ENCODE peak calls at places on chromosome 2, in nine cellular contexts. One of them, this sample, is unnamed.

GRCh38 chr2:164015328-164016123 is 279.7 kb upstream of the FIGN start:
- DNase-seq in cardiac muscle cell: no peak
- DNase-seq in keratinocyte: no peak
- DNase-seq in right atrium auricular region: peak; percentile 64
- DNase-seq in K562: no peak
- DNase-seq in GM23248: peak; percentile 71
- DNase-seq in IMR-90: no peak
- DNase-seq in suprapubic skin: no peak
- DNase-seq in SK-N-SH: no peak
- DNase-seq in this sample: no peak

GRCh38 chr2:56380861-56381260 is 197.1 kb downstream of the CCDC85A start:
- DNase-seq in cardiac muscle cell: no peak
- DNase-seq in keratinocyte: no peak
- DNase-seq in right atrium auricular region: no peak
- DNase-seq in K562: no peak
- DNase-seq in GM23248: no peak
- DNase-seq in IMR-90: no peak
- DNase-seq in suprapubic skin: no peak
- DNase-seq in SK-N-SH: no peak
- DNase-seq in this sample: no peak

GRCh38 chr2:190781604-190782198 is 98.9 kb upstream of the GLS start:
- DNase-seq in cardiac muscle cell: peak; percentile 65
- DNase-seq in keratinocyte: no peak
- DNase-seq in right atrium auricular region: no peak
- DNase-seq in K562: peak; percentile 63
- DNase-seq in GM23248: peak; percentile 79
- DNase-seq in IMR-90: peak; percentile 76
- DNase-seq in suprapubic skin: no peak
- DNase-seq in SK-N-SH: peak; percentile 71
- DNase-seq in this sample: no peak

GRCh38 chr2:26735096-26735495 is 29.0 kb upstream of the SLC35F6 start:
- DNase-seq in cardiac muscle cell: no peak
- DNase-seq in keratinocyte: no peak
- DNase-seq in right atrium auricular region: no peak
- DNase-seq in K562: no peak
- DNase-seq in GM23248: peak; percentile 90
- DNase-seq in IMR-90: peak; percentile 96
- DNase-seq in suprapubic skin: no peak
- DNase-seq in SK-N-SH: peak; percentile 80
- DNase-seq in this sample: peak; percentile 14

GRCh38 chr2:27721335-27721734 is 50.2 kb upstream of the MRPL33 start:
- DNase-seq in cardiac muscle cell: no peak
- DNase-seq in keratinocyte: no peak
- DNase-seq in right atrium auricular region: no peak
- DNase-seq in K562: no peak
- DNase-seq in GM23248: no peak
- DNase-seq in IMR-90: no peak
- DNase-seq in suprapubic skin: no peak
- DNase-seq in SK-N-SH: no peak
- DNase-seq in this sample: no peak

GRCh38 chr2:85577386-85578242 is at the start of gene VAMP8:
- DNase-seq in cardiac muscle cell: no peak
- DNase-seq in keratinocyte: peak; percentile 62
- DNase-seq in right atrium auricular region: no peak
- DNase-seq in K562: peak; percentile 77
- DNase-seq in GM23248: no peak
- DNase-seq in IMR-90: no peak
- DNase-seq in suprapubic skin: peak; percentile 90
- DNase-seq in SK-N-SH: no peak
- DNase-seq in this sample: no peak

GRCh38 chr2:10283106-10284062 is 19.3 kb upstream of the HPCAL1 start:
- DNase-seq in cardiac muscle cell: no peak
- DNase-seq in keratinocyte: peak; percentile 69
- DNase-seq in right atrium auricular region: no peak
- DNase-seq in K562: peak; percentile 90
- DNase-seq in GM23248: peak; percentile 91
- DNase-seq in IMR-90: peak; percentile 87
- DNase-seq in suprapubic skin: no peak
- DNase-seq in SK-N-SH: peak; percentile 49
- DNase-seq in this sample: no peak

GRCh38 chr2:102057502-102058292 is 65.9 kb downstream of the IL1R2 start:
- DNase-seq in cardiac muscle cell: no peak
- DNase-seq in keratinocyte: no peak
- DNase-seq in right atrium auricular region: no peak
- DNase-seq in K562: no peak
- DNase-seq in GM23248: no peak
- DNase-seq in IMR-90: peak; percentile 47
- DNase-seq in suprapubic skin: no peak
- DNase-seq in SK-N-SH: no peak
- DNase-seq in this sample: no peak

GRCh38 chr2:101704046-101704466 is 6.5 kb downstream of the MAP4K4 start:
- DNase-seq in cardiac muscle cell: no peak
- DNase-seq in keratinocyte: no peak
- DNase-seq in right atrium auricular region: no peak
- DNase-seq in K562: no peak
- DNase-seq in GM23248: peak; percentile 88
- DNase-seq in IMR-90: peak; percentile 77
- DNase-seq in suprapubic skin: no peak
- DNase-seq in SK-N-SH: no peak
- DNase-seq in this sample: no peak

GRCh38 chr2:235552671-235553070 is 58.8 kb downstream of the AGAP1 start:
- DNase-seq in cardiac muscle cell: no peak
- DNase-seq in keratinocyte: no peak
- DNase-seq in right atrium auricular region: no peak
- DNase-seq in K562: no peak
- DNase-seq in GM23248: no peak
- DNase-seq in IMR-90: no peak
- DNase-seq in suprapubic skin: no peak
- DNase-seq in SK-N-SH: no peak
- DNase-seq in this sample: no peak

GRCh38 chr2:235551965-235552364 is 58.1 kb downstream of the AGAP1 start:
- DNase-seq in cardiac muscle cell: peak; percentile 70
- DNase-seq in keratinocyte: no peak
- DNase-seq in right atrium auricular region: peak; percentile 61
- DNase-seq in K562: peak; percentile 32
- DNase-seq in GM23248: peak; percentile 53
- DNase-seq in IMR-90: peak; percentile 48
- DNase-seq in suprapubic skin: no peak
- DNase-seq in SK-N-SH: peak; percentile 76
- DNase-seq in this sample: no peak

GRCh38 chr2:235549735-235550377 is 56.0 kb downstream of the AGAP1 start:
- DNase-seq in cardiac muscle cell: no peak
- DNase-seq in keratinocyte: no peak
- DNase-seq in right atrium auricular region: no peak
- DNase-seq in K562: no peak
- DNase-seq in GM23248: no peak
- DNase-seq in IMR-90: no peak
- DNase-seq in suprapubic skin: no peak
- DNase-seq in SK-N-SH: no peak
- DNase-seq in this sample: no peak

GRCh38 chr2:235550378-235550760 is 56.5 kb downstream of the AGAP1 start:
- DNase-seq in cardiac muscle cell: no peak
- DNase-seq in keratinocyte: no peak
- DNase-seq in right atrium auricular region: no peak
- DNase-seq in K562: no peak
- DNase-seq in GM23248: no peak
- DNase-seq in IMR-90: no peak
- DNase-seq in suprapubic skin: no peak
- DNase-seq in SK-N-SH: no peak
- DNase-seq in this sample: no peak

DNA sequence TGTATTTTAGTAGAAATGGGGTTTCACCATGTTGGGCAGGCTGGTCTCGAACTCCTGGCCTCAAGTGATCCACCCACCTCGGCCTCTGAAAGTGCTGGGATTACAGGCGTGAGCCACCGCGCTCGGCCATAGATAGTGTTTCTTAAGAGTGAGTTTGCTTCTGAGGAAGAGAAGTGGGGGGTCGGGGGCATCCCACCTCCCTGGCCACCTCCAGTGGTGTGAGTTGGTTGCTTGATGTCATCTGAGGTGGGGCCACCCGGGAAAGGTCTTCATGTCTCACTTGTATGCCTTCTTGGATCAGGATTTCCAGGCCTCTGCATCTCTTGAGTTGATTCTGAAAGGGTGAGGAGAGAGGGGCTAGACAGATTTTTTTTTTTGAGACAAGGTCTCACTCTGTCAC is 57.1 kb downstream of the AGAP1 start:
- DNase-seq in cardiac muscle cell: no peak
- DNase-seq in keratinocyte: no peak
- DNase-seq in right atrium auricular region: no peak
- DNase-seq in K562: no peak
- DNase-seq in GM23248: no peak
- DNase-seq in IMR-90: no peak
- DNase-seq in suprapubic skin: no peak
- DNase-seq in SK-N-SH: no peak
- DNase-seq in this sample: no peak
- H3K27ac ChIP-seq in cardiac muscle cell: no peak overlapping the region
- H3K27ac ChIP-seq in keratinocyte: no peak overlapping the region
- H3K27ac ChIP-seq in right atrium auricular region: no peak overlapping the region
- H3K27ac ChIP-seq in K562: no peak overlapping the region
- H3K27ac ChIP-seq in GM23248: no peak overlapping the region
- H3K27ac ChIP-seq in IMR-90: no peak overlapping the region
- H3K27ac ChIP-seq in suprapubic skin: no peak overlapping the region
- H3K27ac ChIP-seq in SK-N-SH: no peak overlapping the region
- H3K27ac ChIP-seq in this sample: no peak overlapping the region

DNA sequence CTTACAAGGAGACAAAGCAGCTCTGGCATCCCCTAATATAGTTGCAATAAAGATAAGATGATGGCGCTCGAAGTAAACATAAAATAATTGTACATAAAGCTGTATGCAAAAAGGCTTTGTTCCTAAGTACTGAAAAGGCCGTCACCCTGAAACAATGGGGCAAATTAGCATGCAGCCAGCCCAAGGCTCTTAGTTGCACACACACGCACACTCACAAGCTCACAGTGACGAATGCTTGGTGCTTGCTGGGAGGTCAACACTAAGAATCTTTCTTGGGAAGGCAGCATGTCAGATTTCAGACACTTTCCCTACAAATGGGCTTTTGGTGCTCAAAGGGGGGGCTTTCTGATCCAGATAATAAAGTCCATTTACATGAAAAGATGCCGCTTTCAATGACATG is 370.2 kb downstream of the MEIS1 start:
- DNase-seq in cardiac muscle cell: peak; percentile 10
- DNase-seq in keratinocyte: no peak
- DNase-seq in right atrium auricular region: no peak
- DNase-seq in K562: no peak
- DNase-seq in GM23248: no peak
- DNase-seq in IMR-90: peak; percentile 31
- DNase-seq in suprapubic skin: no peak
- DNase-seq in SK-N-SH: no peak
- DNase-seq in this sample: no peak
- H3K27ac ChIP-seq in cardiac muscle cell: no peak overlapping the region
- H3K27ac ChIP-seq in keratinocyte: no peak overlapping the region
- H3K27ac ChIP-seq in right atrium auricular region: no peak overlapping the region
- H3K27ac ChIP-seq in K562: no peak overlapping the region
- H3K27ac ChIP-seq in GM23248: no peak overlapping the region
- H3K27ac ChIP-seq in IMR-90: no peak overlapping the region
- H3K27ac ChIP-seq in suprapubic skin: no peak overlapping the region
- H3K27ac ChIP-seq in SK-N-SH: no peak overlapping the region
- H3K27ac ChIP-seq in this sample: no peak overlapping the region

GRCh38 chr2:65309699-65310098 is 82.1 kb downstream of the ACTR2 start:
- DNase-seq in cardiac muscle cell: no peak
- DNase-seq in keratinocyte: no peak
- DNase-seq in right atrium auricular region: no peak
- DNase-seq in K562: no peak
- DNase-seq in GM23248: no peak
- DNase-seq in IMR-90: no peak
- DNase-seq in suprapubic skin: no peak
- DNase-seq in SK-N-SH: no peak
- DNase-seq in this sample: no peak

GRCh38 chr2:65300134-65300771 is 72.6 kb downstream of the ACTR2 start:
- DNase-seq in cardiac muscle cell: no peak
- DNase-seq in keratinocyte: no peak
- DNase-seq in right atrium auricular region: peak; percentile 89
- DNase-seq in K562: no peak
- DNase-seq in GM23248: peak; percentile 92
- DNase-seq in IMR-90: peak; percentile 76
- DNase-seq in suprapubic skin: peak; percentile 88
- DNase-seq in SK-N-SH: no peak
- DNase-seq in this sample: no peak

GRCh38 chr2:65311049-65311448 is 83.4 kb downstream of the ACTR2 start:
- DNase-seq in cardiac muscle cell: no peak
- DNase-seq in keratinocyte: no peak
- DNase-seq in right atrium auricular region: no peak
- DNase-seq in K562: no peak
- DNase-seq in GM23248: no peak
- DNase-seq in IMR-90: no peak
- DNase-seq in suprapubic skin: no peak
- DNase-seq in SK-N-SH: no peak
- DNase-seq in this sample: no peak

GRCh38 chr2:65300772-65301711 is 73.4 kb downstream of the ACTR2 start:
- DNase-seq in cardiac muscle cell: peak; percentile 25
- DNase-seq in keratinocyte: no peak
- DNase-seq in right atrium auricular region: peak; percentile 71
- DNase-seq in K562: no peak
- DNase-seq in GM23248: peak; percentile 93
- DNase-seq in IMR-90: peak; percentile 89
- DNase-seq in suprapubic skin: no peak
- DNase-seq in SK-N-SH: no peak
- DNase-seq in this sample: no peak

DNA sequence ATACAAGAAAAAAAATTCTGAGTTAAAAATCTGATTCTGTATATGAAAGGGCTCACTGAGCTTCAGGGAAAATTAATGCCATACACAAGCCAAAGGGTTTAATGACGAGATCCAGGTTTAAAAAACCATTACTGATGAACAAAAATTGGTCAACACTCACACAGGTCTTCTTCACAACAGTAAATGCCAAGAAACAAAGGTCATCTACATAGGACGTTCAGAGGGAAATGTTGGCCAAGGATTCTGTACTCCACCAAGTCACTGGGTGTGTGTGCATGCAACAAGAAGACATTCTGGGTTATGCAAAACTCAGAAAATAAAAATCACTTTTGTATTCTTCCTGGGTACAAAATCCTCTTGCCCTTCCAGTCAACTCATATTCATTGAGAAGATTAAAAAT is 78.3 kb downstream of the ACTR2 start:
- DNase-seq in cardiac muscle cell: no peak
- DNase-seq in keratinocyte: no peak
- DNase-seq in right atrium auricular region: no peak
- DNase-seq in K562: no peak
- DNase-seq in GM23248: no peak
- DNase-seq in IMR-90: no peak
- DNase-seq in suprapubic skin: no peak
- DNase-seq in SK-N-SH: no peak
- DNase-seq in this sample: no peak
- H3K27ac ChIP-seq in cardiac muscle cell: no peak overlapping the region
- H3K27ac ChIP-seq in keratinocyte: no peak overlapping the region
- H3K27ac ChIP-seq in right atrium auricular region: no peak overlapping the region
- H3K27ac ChIP-seq in K562: no peak overlapping the region
- H3K27ac ChIP-seq in GM23248: no peak overlapping the region
- H3K27ac ChIP-seq in IMR-90: no peak overlapping the region
- H3K27ac ChIP-seq in suprapubic skin: no peak overlapping the region
- H3K27ac ChIP-seq in SK-N-SH: no peak overlapping the region
- H3K27ac ChIP-seq in this sample: no peak overlapping the region

DNA sequence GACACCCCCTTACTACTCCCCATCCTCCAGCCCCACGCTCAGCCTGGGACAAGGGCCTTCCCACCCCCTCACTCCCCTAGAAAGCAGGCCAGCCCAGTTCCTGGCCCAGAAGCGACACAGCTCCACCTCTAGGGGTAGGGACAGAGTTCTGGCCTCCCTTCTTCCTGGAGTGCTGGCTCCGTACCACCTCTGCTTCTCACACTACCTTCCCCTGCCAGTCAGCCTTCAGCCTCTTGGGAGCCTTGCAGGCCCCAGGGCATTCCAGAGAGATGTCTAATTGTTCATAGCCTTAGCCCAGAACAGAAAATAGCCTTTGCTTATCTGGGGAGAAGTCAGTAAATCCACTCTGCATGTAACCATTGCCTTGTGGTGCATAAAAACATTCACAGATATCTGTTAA is 13.1 kb upstream of the CATIP start:
- DNase-seq in cardiac muscle cell: no peak
- DNase-seq in keratinocyte: no peak
- DNase-seq in right atrium auricular region: no peak
- DNase-seq in K562: no peak
- DNase-seq in GM23248: peak; percentile 80
- DNase-seq in IMR-90: peak; percentile 67
- DNase-seq in suprapubic skin: no peak
- DNase-seq in SK-N-SH: no peak
- DNase-seq in this sample: no peak
- H3K27ac ChIP-seq in cardiac muscle cell: peak overlapping the region; percentile 65
- H3K27ac ChIP-seq in keratinocyte: no peak overlapping the region
- H3K27ac ChIP-seq in right atrium auricular region: no peak overlapping the region
- H3K27ac ChIP-seq in K562: no peak overlapping the region
- H3K27ac ChIP-seq in GM23248: no peak overlapping the region
- H3K27ac ChIP-seq in IMR-90: no peak overlapping the region
- H3K27ac ChIP-seq in suprapubic skin: no peak overlapping the region
- H3K27ac ChIP-seq in SK-N-SH: no peak overlapping the region
- H3K27ac ChIP-seq in this sample: no peak overlapping the region